ENCODE peak calls at places on chromosomes 12 and 14, in four cellular contexts. One of them, this sample, is unnamed.
A peak's percentile ranks its signal among the peaks of the same experiment; 100 is the strongest.

GRCh38 chr14:36333106-36333505 is 12.7 kb upstream of the MBIP start:
- DNase-seq in naive thymus-derived CD4-positive, alpha-beta T cell: no peak
- DNase-seq in ovary: no peak
- DNase-seq in endothelial cell of umbilical vein: no peak
- DNase-seq in this sample: no peak

GRCh38 chr12:109563291-109564284 is 9.7 kb downstream of the MMAB start:
- DNase-seq in endothelial cell of umbilical vein: no peak
- DNase-seq in ovary: no peak
- DNase-seq in naive thymus-derived CD4-positive, alpha-beta T cell: no peak
- DNase-seq in this sample: no peak

GRCh38 chr12:39622306-39622705 is 2.7 kb upstream of the ABCD2 start:
- DNase-seq in ovary: no peak
- DNase-seq in naive thymus-derived CD4-positive, alpha-beta T cell: no peak
- DNase-seq in endothelial cell of umbilical vein: no peak
- DNase-seq in this sample: no peak

GRCh38 chr14:48805315-48805714 is 780.9 kb downstream of the RPS29 start:
- DNase-seq in naive thymus-derived CD4-positive, alpha-beta T cell: no peak
- DNase-seq in ovary: no peak
- DNase-seq in endothelial cell of umbilical vein: no peak
- DNase-seq in this sample: peak; percentile 48

GRCh38 chr14:54220697-54221431 is 175.9 kb upstream of the CDKN3 start:
- DNase-seq in endothelial cell of umbilical vein: no peak
- DNase-seq in naive thymus-derived CD4-positive, alpha-beta T cell: no peak
- DNase-seq in ovary: no peak
- DNase-seq in this sample: no peak

GRCh38 chr12:107492393-107493134 is 193.0 kb upstream of the PWP1 start:
- DNase-seq in ovary: no peak
- DNase-seq in endothelial cell of umbilical vein: no peak
- DNase-seq in naive thymus-derived CD4-positive, alpha-beta T cell: peak; percentile 9
- DNase-seq in this sample: no peak

GRCh38 chr14:55707365-55707804 is 127.4 kb downstream of the KTN1 start:
- DNase-seq in endothelial cell of umbilical vein: peak; percentile 51
- DNase-seq in naive thymus-derived CD4-positive, alpha-beta T cell: peak; percentile 13
- DNase-seq in ovary: no peak
- DNase-seq in this sample: no peak

GRCh38 chr14:83342590-83342989 is 1808.9 kb upstream of the SEL1L start:
- DNase-seq in ovary: no peak
- DNase-seq in endothelial cell of umbilical vein: no peak
- DNase-seq in naive thymus-derived CD4-positive, alpha-beta T cell: no peak
- DNase-seq in this sample: no peak

GRCh38 chr14:60254176-60254575 is 5.2 kb downstream of the PPM1A start:
- DNase-seq in naive thymus-derived CD4-positive, alpha-beta T cell: no peak
- DNase-seq in endothelial cell of umbilical vein: no peak
- DNase-seq in ovary: no peak
- DNase-seq in this sample: peak; percentile 32

GRCh38 chr14:60252630-60253029 is 3.6 kb downstream of the PPM1A start:
- DNase-seq in ovary: no peak
- DNase-seq in endothelial cell of umbilical vein: no peak
- DNase-seq in naive thymus-derived CD4-positive, alpha-beta T cell: no peak
- DNase-seq in this sample: no peak

GRCh38 chr14:60250318-60251035 is 1.5 kb downstream of the PPM1A start:
- DNase-seq in ovary: no peak
- DNase-seq in endothelial cell of umbilical vein: no peak
- DNase-seq in naive thymus-derived CD4-positive, alpha-beta T cell: no peak
- DNase-seq in this sample: peak; percentile 50

GRCh38 chr14:60251877-60252276 is 2.9 kb downstream of the PPM1A start:
- DNase-seq in ovary: no peak
- DNase-seq in endothelial cell of umbilical vein: no peak
- DNase-seq in naive thymus-derived CD4-positive, alpha-beta T cell: no peak
- DNase-seq in this sample: no peak

DNA sequence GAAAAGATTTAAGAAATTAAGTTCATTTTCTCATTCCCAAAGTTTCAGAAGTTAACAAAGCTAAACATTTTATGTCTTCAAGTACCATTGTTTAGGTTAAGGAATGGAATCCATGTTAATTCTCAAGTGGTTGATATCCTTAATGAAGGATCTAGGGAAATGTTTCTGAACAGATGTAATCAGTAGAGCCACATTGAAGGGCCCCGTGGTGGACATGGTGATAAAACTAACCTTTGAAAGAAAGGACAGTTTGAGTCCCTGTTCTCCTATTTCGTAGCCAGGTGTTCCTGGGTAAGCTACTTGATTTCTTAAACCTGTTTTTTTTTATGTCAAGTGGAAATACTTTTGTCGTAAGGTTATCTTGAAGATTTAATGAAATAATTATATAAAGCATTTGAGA is 4.6 kb downstream of the PPM1A start:
- DNase-seq in naive thymus-derived CD4-positive, alpha-beta T cell: no peak
- DNase-seq in endothelial cell of umbilical vein: no peak
- DNase-seq in ovary: no peak
- DNase-seq in this sample: no peak
- H3K4me1 ChIP-seq in naive thymus-derived CD4-positive, alpha-beta T cell: peaks cover 32% of the 10 kb centered on the region
- H3K4me1 ChIP-seq in endothelial cell of umbilical vein: peaks cover 14% of the 10 kb centered on the region
- H3K4me1 ChIP-seq in ovary: peaks cover 4% of the 10 kb centered on the region
- H3K4me1 ChIP-seq in this sample: peaks cover 51% of the 10 kb centered on the region

GRCh38 chr14:74083161-74083560 is 1.1 kb downstream of the ALDH6A1 start:
- DNase-seq in endothelial cell of umbilical vein: no peak
- DNase-seq in ovary: no peak
- DNase-seq in naive thymus-derived CD4-positive, alpha-beta T cell: no peak
- DNase-seq in this sample: no peak
- H3K4me3 ChIP-seq in endothelial cell of umbilical vein: no peak overlapping the region
- H3K4me3 ChIP-seq in ovary: peak overlapping the region; percentile 94
- H3K4me3 ChIP-seq in naive thymus-derived CD4-positive, alpha-beta T cell: no peak overlapping the region
- H3K4me3 ChIP-seq in this sample: peak overlapping the region; percentile 69

GRCh38 chr12:44294649-44295048 is 458.8 kb downstream of the TMEM117 start:
- DNase-seq in naive thymus-derived CD4-positive, alpha-beta T cell: no peak
- DNase-seq in ovary: no peak
- DNase-seq in endothelial cell of umbilical vein: no peak
- DNase-seq in this sample: no peak
- H3K4me1 ChIP-seq in naive thymus-derived CD4-positive, alpha-beta T cell: no peaks in the 10 kb centered on the region
- H3K4me1 ChIP-seq in ovary: no peaks in the 10 kb centered on the region
- H3K4me1 ChIP-seq in endothelial cell of umbilical vein: no peaks in the 10 kb centered on the region
- H3K4me1 ChIP-seq in this sample: no peaks in the 10 kb centered on the region

DNA sequence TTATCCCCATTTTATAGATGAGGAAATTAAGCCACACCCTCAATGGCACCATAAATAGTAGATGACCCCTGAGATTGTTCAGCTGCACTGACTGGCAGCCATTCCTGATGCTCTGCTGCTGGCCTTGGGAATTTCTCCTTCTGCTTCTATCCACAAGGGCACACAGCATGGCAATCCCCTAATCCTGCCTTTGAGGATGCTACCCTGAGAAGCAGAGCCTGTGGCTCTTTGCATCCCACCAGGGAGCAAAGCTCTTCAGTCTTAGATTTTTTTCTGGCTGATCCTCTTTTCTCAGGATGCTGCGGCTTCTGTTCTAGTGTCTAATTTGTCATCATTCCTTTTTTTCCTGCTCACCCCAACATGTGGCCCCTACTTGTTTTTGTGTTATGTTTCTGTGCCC is 114.8 kb downstream of the TMX1 start:
- DNase-seq in ovary: no peak
- DNase-seq in endothelial cell of umbilical vein: no peak
- DNase-seq in naive thymus-derived CD4-positive, alpha-beta T cell: no peak
- DNase-seq in this sample: no peak
- H3K4me3 ChIP-seq in ovary: no peak overlapping the region
- H3K4me3 ChIP-seq in endothelial cell of umbilical vein: no peak overlapping the region
- H3K4me3 ChIP-seq in naive thymus-derived CD4-positive, alpha-beta T cell: no peak overlapping the region
- H3K4me3 ChIP-seq in this sample: no peak overlapping the region

GRCh38 chr14:104699426-104699748 is 10.0 kb downstream of the INF2 start:
- DNase-seq in ovary: no peak
- DNase-seq in endothelial cell of umbilical vein: no peak
- DNase-seq in naive thymus-derived CD4-positive, alpha-beta T cell: no peak
- DNase-seq in this sample: no peak

GRCh38 chr14:104700224-104700623 is 10.8 kb downstream of the INF2 start:
- DNase-seq in naive thymus-derived CD4-positive, alpha-beta T cell: no peak
- DNase-seq in ovary: no peak
- DNase-seq in endothelial cell of umbilical vein: no peak
- DNase-seq in this sample: no peak

GRCh38 chr14:104697317-104697703 is 7.9 kb downstream of the INF2 start:
- DNase-seq in ovary: no peak
- DNase-seq in endothelial cell of umbilical vein: no peak
- DNase-seq in naive thymus-derived CD4-positive, alpha-beta T cell: no peak
- DNase-seq in this sample: no peak

GRCh38 chr14:104697892-104698583 is 8.6 kb downstream of the INF2 start:
- DNase-seq in endothelial cell of umbilical vein: no peak
- DNase-seq in naive thymus-derived CD4-positive, alpha-beta T cell: no peak
- DNase-seq in ovary: no peak
- DNase-seq in this sample: no peak

DNA sequence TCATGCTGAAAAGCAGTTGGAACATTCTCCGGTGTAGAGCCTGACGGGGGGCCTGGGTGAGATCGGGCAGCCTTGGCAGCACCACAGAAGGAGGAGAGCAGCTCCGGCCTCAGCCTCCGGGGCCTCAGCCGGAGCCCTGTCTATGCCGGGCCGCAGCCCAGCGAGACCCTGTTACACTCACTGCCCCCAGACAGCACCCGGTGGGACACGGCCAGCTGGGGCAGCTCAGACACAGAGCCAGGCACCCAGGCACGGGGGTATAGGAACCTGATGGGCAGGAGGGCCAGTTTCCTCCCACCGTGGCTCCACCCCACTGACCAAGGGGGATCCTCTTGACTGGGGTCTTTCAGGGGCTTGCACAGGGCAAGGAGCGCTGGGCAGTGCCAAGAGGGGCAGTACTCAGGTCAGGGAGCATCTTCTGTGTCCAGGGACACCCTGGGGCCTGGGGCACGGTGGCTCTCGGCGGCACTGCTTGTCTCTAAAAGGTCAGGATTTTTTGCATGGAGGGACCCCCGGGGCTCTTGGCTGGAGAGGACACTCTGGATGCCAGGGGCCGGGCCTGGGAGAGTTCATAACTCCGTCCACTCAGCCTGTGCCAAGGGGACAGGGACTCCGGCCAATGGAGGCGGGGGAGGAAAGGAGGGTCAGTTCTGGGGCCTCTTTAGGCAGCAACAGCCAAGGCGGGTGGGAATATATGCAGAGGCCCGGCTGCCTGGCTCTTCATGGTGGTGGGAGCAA is 9.4 kb downstream of the INF2 start:
- DNase-seq in ovary: peak; percentile 63
- DNase-seq in endothelial cell of umbilical vein: no peak
- DNase-seq in naive thymus-derived CD4-positive, alpha-beta T cell: no peak
- DNase-seq in this sample: no peak
- H3K4me1 ChIP-seq in ovary: peaks cover 5% of the 10 kb centered on the region
- H3K4me1 ChIP-seq in endothelial cell of umbilical vein: peaks cover 16% of the 10 kb centered on the region
- H3K4me1 ChIP-seq in naive thymus-derived CD4-positive, alpha-beta T cell: peaks cover 25% of the 10 kb centered on the region
- H3K4me1 ChIP-seq in this sample: no peaks in the 10 kb centered on the region

GRCh38 chr12:117114784-117115183 is 15.6 kb upstream of the TESC start:
- DNase-seq in endothelial cell of umbilical vein: no peak
- DNase-seq in ovary: no peak
- DNase-seq in naive thymus-derived CD4-positive, alpha-beta T cell: no peak
- DNase-seq in this sample: no peak

GRCh38 chr12:117121456-117121855 is 22.2 kb upstream of the TESC start:
- DNase-seq in endothelial cell of umbilical vein: peak; percentile 55
- DNase-seq in naive thymus-derived CD4-positive, alpha-beta T cell: no peak
- DNase-seq in ovary: no peak
- DNase-seq in this sample: no peak

GRCh38 chr12:117120787-117121186 is 21.6 kb upstream of the TESC start:
- DNase-seq in naive thymus-derived CD4-positive, alpha-beta T cell: no peak
- DNase-seq in endothelial cell of umbilical vein: no peak
- DNase-seq in ovary: no peak
- DNase-seq in this sample: no peak

GRCh38 chr12:117119592-117120198 is 20.5 kb upstream of the TESC start:
- DNase-seq in naive thymus-derived CD4-positive, alpha-beta T cell: peak; percentile 17
- DNase-seq in endothelial cell of umbilical vein: no peak
- DNase-seq in ovary: no peak
- DNase-seq in this sample: peak; percentile 42

DNA sequence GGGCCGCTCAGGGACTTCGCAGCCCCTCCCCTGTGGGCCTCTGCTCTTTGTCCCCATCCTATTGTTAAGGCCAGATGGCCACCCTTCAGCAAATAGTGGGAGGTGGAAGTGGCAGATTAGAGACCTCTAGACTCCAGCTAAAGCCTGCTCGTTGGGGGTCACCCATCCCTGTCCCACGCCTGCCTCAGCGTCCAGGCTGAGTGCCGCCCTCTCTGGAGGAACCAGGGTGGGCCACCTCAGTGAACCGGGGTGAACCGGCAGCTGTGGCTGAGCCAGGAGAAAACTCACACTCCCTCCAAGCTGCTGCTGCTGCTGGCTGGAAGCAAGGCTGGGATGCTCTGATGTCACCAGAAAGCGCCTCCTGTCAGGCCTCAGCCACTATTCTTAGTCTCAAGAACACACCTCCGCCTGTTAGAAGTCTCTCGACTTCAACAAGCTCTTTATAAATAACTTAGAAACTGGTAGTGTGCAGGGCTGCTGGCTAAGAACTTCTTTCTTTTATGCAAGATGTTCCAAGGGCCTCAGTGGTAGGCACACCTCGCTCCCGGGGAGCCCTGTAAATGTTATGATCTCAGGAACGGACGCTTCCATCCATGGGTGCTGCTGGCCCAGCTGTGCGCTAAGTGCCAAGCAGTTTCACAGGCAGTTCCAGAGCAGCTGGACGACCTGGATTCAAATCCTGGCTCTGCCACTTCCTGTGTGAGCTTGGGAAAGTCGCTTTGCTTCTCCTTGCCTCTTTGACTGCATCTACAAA is 19.8 kb upstream of the TESC start:
- DNase-seq in naive thymus-derived CD4-positive, alpha-beta T cell: no peak
- DNase-seq in endothelial cell of umbilical vein: no peak
- DNase-seq in ovary: no peak
- DNase-seq in this sample: no peak
- H3K4me3 ChIP-seq in naive thymus-derived CD4-positive, alpha-beta T cell: no peak overlapping the region
- H3K4me3 ChIP-seq in endothelial cell of umbilical vein: no peak overlapping the region
- H3K4me3 ChIP-seq in ovary: no peak overlapping the region
- H3K4me3 ChIP-seq in this sample: no peak overlapping the region

This sample was measured in HAP-1.